ENCODE peak calls at places on chromosomes 5 and 9, in four cellular contexts. O is endothelial cell, D is choroid plexus epithelial cell, L is iris pigment epithelial cell. Q is an unnamed sample.

GRCh38 chr5:171420429-171421231 is 1.2 kb downstream of the FGF18 start:
- DNase-seq in O (no peak), L (peak), D (peak), Q (peak)

GRCh38 chr9:75054373-75055001 is 26.4 kb upstream of the CARNMT1 start:
- DNase-seq in D (peak), L (peak), O (no peak), Q (no peak)

GRCh38 chr5:132013711-132014110 is 2.3 kb upstream of the ACSL6 start:
- DNase-seq in O (peak), L (no peak), D (no peak), Q (no peak)

GRCh38 chr5:154140381-154140780 is 50.2 kb upstream of the GALNT10 start:
- DNase-seq in O (no peak), L (no peak), D (no peak), Q (no peak)

GRCh38 chr9:84402517-84402916 is 62.0 kb upstream of the SLC28A3 start:
- DNase-seq in L (no peak), D (no peak), O (no peak), Q (no peak)

GRCh38 chr5:181186022-181186421 is 19.0 kb downstream of the TRIM7 start:
- DNase-seq in L (no peak), D (no peak), O (no peak), Q (no peak)

GRCh38 chr5:138706655-138707480 is 46.4 kb upstream of the CTNNA1 start:
- DNase-seq in O (no peak), L (peak), D (peak), Q (no peak)

GRCh38 chr5:14465086-14465485 is 116.5 kb upstream of the OTULINL start:
- DNase-seq in O (no peak), L (peak), D (peak), Q (no peak)

GRCh38 chr5:31193591-31194457 is at the start of gene CDH6:
- DNase-seq in L (peak), D (peak), O (peak), Q (no peak)

GRCh38 chr5:31781772-31782171 is 142.8 kb downstream of the PDZD2 start:
- DNase-seq in O (no peak), D (peak), L (peak), Q (peak)

GRCh38 chr9:18495065-18495464 is 21.1 kb downstream of the ADAMTSL1 start:
- DNase-seq in L (no peak), O (no peak), D (no peak), Q (no peak)

GRCh38 chr5:10199700-10200099 is 50.0 kb downstream of the ATPSCKMT start:
- DNase-seq in L (no peak), D (no peak), O (no peak), Q (no peak)

GRCh38 chr5:143153332-143154119 is 250.0 kb downstream of the NR3C1 start:
- DNase-seq in O (no peak), D (peak), L (peak), Q (no peak)

GRCh38 chr5:53479045-53479655 is 1.3 kb upstream of the FST start:
- DNase-seq in L (no peak), O (no peak), D (peak), Q (no peak)

GRCh38 chr9:123795336-123795735 is 134.6 kb downstream of the DENND1A start:
- DNase-seq in L (no peak), D (peak), O (no peak), Q (no peak)

GRCh38 chr5:69528015-69528414 is 32.0 kb upstream of the GTF2H2C start:
- DNase-seq in L (no peak), D (no peak), O (no peak), Q (peak)

GRCh38 chr9:105309531-105309931 is 65.1 kb downstream of the SLC44A1 start:
- DNase-seq in L (no peak), O (no peak), D (no peak), Q (no peak)

GRCh38 chr5:151155149-151155776 is 2.3 kb downstream of the ANXA6 start:
- DNase-seq in D (no peak), O (no peak), L (peak), Q (no peak)

GRCh38 chr5:20248102-20248501 is 260.1 kb upstream of the CDH18 start:
- DNase-seq in D (peak), L (peak), O (no peak), Q (no peak)

GRCh38 chr5:77029376-77029885 is 773 bp upstream of the AGGF1 start:
- DNase-seq in L (no peak), O (no peak), D (no peak), Q (no peak)